ENCODE peak calls at places on chromosome 17, in four cellular contexts. R is K562, S is HepG2, C is HCT116. U is an unnamed sample.
A peak's percentile ranks its signal among the peaks of the same experiment; 100 is the strongest.

GRCh38 chr17:41666336-41666680 is 22.4 kb upstream of the EIF1 start:
- DNase-seq in C (no peak), R (no peak), S (no peak), U (no peak)

GRCh38 chr17:64423881-64424280 is 25.0 kb upstream of the MILR1 start:
- DNase-seq in R (no peak), C (no peak), S (no peak), U (no peak)

GRCh38 chr17:10683853-10684252 is 13.5 kb downstream of the SCO1 start:
- DNase-seq in R (peak; percentile 25), S (peak; percentile 16), C (peak; percentile 28), U (no peak)

GRCh38 chr17:45405250-45406086 is 27.2 kb downstream of the ARHGAP27 start:
- DNase-seq in R (peak; percentile 96), C (no peak), S (no peak), U (peak; percentile 99)

GRCh38 chr17:57424777-57425188 is 168.5 kb downstream of the MSI2 start:
- DNase-seq in S (peak; percentile 59), R (no peak), C (peak; percentile 85), U (no peak)

GRCh38 chr17:33572615-33573014 is 279.5 kb upstream of the ASIC2 start:
- DNase-seq in R (no peak), C (no peak), S (no peak), U (no peak)

GRCh38 chr17:77479372-77479781 is 338.6 kb downstream of the SEC14L1 start:
- DNase-seq in S (no peak), R (no peak), C (no peak), U (no peak)

GRCh38 chr17:77563439-77564102 is 394.9 kb upstream of the TNRC6C start:
- DNase-seq in S (no peak), C (no peak), R (no peak), U (no peak)

GRCh38 chr17:58402679-58403078 is 14.7 kb downstream of the RNF43 start:
- DNase-seq in C (peak; percentile 66), R (no peak), S (no peak), U (no peak)

GRCh38 chr17:20089795-20090547 is 80.8 kb downstream of the SPECC1 start:
- DNase-seq in C (no peak), R (no peak), S (no peak), U (no peak)

GRCh38 chr17:51853857-51854256 is 304.7 kb downstream of the CA10 start:
- DNase-seq in S (no peak), R (no peak), C (no peak), U (no peak)

GRCh38 chr17:28470266-28471126 is 2.9 kb upstream of the SLC13A2 start:
- DNase-seq in R (peak; percentile 3), S (no peak), C (no peak), U (peak; percentile 35)

GRCh38 chr17:80832266-80832676 is 159.4 kb upstream of the CHMP6 start:
- DNase-seq in S (no peak), R (peak; percentile 58), C (no peak), U (no peak)

GRCh38 chr17:64406321-64407200 is 15.9 kb upstream of the PECAM1 start:
- DNase-seq in R (peak; percentile 52), S (peak; percentile 92), C (no peak), U (no peak)

GRCh38 chr17:73148540-73149334 is 16.1 kb upstream of the SSTR2 start:
- DNase-seq in S (no peak), C (no peak), R (no peak), U (no peak)

GRCh38 chr17:39404542-39405378 is 3.3 kb upstream of the FBXL20 start:
- DNase-seq in C (no peak), S (no peak), R (peak; percentile 19), U (no peak)
- TF ChIP-seq FOSL1 in C (no peak), S (no peak), R (peak; percentile 90), U (no peak)

GRCh38 chr17:4948166-4948996 is at the start of gene PFN1:
- DNase-seq in C (peak; percentile 74), R (peak; percentile 71), S (peak; percentile 90), U (no peak)

GRCh38 chr17:4948997-4949320 is 629 bp upstream of the PFN1 start:
- DNase-seq in R (peak; percentile 66), S (peak; percentile 82), C (peak; percentile 64), U (no peak)

GRCh38 chr17:4947010-4947410 is 1.3 kb downstream of the PFN1 start:
- DNase-seq in S (no peak), R (no peak), C (no peak), U (no peak)

GRCh38 chr17:4946312-4946976 is 1.9 kb downstream of the PFN1 start:
- DNase-seq in S (no peak), C (no peak), R (no peak), U (no peak)

DNA sequence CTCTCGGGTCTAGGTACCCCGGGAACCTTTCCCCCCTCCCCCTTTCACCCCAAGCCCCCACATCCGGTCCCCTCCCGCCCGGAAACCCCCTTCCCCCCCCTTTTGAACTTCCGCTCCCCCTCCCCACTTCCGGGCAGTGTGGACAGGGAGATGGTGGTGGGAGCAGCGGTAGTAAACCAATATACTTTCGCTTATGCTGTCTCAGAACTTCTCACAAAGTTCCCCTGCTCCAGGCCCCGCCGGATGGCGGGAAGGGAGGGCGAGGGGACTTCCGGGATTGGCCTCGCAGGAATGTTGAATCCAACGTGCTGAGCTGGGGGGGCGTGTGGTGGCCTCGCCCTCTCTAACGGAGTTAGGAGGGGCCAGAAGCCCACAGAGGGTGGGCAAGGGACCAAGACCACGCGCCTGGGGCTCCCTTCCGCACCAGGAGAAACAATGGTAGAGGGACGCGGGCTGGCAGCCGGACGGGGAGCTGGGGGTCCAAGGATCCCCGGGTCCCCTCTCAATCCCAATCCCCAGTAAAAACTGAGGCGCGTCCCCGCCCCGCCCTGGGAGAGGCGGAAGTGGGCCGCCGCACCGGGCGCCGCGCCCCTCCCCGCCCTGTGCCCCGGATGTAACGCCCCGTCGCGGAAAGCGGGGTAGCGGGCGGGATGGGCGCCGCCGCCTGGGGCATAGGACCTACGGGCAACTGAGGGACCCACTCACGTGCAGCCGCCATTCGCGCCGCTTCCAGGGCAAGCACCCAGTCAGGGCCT is 742 bp downstream of the PFN1 start:
- DNase-seq in S (peak; percentile 50), C (no peak), R (peak; percentile 63), U (no peak)
- TF ChIP-seq POLR2A in S (no peak), C (no peak), R (no peak), U (peak; percentile 61)

GRCh38 chr17:49913226-49914095 is 55.5 kb upstream of the DLX4 start:
- DNase-seq in S (no peak), R (peak; percentile 71), C (peak; percentile 23), U (no peak)

GRCh38 chr17:49914664-49915063 is 54.3 kb upstream of the DLX4 start:
- DNase-seq in C (no peak), R (no peak), S (no peak), U (no peak)

GRCh38 chr17:49915670-49916069 is 53.3 kb upstream of the DLX4 start:
- DNase-seq in C (no peak), S (no peak), R (no peak), U (no peak)

GRCh38 chr17:49915260-49915659 is 53.7 kb upstream of the DLX4 start:
- DNase-seq in S (no peak), C (no peak), R (no peak), U (no peak)

DNA sequence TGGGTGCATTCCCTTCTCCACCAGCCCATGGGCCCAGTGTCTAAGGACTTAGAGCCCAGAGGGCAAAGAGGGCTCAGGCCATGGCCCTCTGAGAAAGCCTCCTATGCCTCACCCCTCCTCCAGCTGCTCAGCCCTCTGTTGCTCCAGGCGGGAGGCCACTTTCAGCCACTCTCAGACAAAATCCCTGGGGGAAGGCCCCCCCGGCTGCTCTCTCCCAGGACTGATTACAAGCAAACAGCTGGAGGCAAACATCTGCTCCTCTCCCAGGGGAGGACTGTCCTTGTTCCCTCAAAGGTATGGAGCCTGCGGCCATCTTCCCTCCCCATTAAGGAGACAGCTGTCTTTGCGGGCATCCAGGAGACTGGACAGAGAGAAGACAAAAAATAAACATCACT is 54.9 kb upstream of the DLX4 start:
- DNase-seq in C (no peak), S (no peak), R (no peak), U (no peak)
- TF ChIP-seq FOSL1 in C (no peak), S (no peak), R (no peak), U (no peak)

DNA sequence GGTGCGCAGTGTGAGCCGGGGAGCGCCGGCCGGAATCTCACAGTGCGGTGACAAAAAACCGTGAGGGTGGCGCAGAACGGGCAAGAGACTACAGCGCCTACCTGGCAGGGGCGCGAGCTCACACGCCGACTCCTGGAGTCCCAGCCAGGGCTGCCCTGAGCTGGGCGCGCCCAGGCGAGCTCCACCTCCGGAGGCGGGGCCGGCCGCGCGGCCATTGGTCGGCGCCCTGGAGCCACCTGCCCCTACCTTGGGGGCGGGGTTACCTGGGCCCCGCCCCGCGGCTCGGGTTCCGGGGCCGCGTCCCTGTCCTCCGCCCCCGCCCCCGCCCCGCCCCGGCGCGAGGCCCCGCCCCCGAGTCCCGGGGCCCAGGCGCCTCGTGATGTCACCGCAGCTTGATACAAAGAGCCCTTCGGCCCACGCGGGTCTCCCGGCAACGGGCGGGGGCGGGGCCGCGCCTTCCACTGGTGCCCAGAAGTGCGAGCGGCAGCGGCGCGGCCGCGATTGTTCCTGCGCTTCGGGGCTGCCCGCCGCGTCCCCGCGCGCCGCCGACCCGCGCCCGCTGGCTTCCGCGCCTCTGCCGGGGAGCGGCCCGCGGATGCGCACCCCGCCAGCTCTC is 96.3 kb downstream of the RAB11FIP4 start:
- DNase-seq in R (peak; percentile 100), C (peak; percentile 87), S (peak; percentile 86), U (peak; percentile 86)
- TF ChIP-seq POLR2A in R (peak; percentile 88), C (peak; percentile 74), S (peak; percentile 91), U (peak; percentile 91)

DNA sequence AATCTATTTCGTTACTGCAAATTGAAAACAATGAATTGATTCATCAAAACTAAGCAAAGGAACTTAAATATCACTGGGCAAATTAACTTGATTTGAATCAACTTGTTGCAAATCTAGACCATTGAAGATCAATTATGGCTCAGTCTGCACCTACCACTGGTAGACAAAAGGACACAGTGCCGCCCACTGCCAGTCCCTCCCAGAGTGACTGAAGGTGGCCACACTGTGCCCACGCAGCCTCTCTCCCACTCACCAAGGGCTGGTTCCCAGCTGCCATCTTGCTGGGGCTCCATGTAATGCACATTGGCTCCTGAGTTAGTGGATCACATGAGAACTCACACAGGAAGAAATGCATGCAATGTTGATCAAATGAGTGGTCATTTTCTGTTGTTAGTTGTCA is 78.1 kb downstream of the PLXDC1 start:
- DNase-seq in S (no peak), C (no peak), R (no peak), U (no peak)
- TF ChIP-seq FOSL1 in S (no peak), C (no peak), R (no peak), U (no peak)

DNA sequence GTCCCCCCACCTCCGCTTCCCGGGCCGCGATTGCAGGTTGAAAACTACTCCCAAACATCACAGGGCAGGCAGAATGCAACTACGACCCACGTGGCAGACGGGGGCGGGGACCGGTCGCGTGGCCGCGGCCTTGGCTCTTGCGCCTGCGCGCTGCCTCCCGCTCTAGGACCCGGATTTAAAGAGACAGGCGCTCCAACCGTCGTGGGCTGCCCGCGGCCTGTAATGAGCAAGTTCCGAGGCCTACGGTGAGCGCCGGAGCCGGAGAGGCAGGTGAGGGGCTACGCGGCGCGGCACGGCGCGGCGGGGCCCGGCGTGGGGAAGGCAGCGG is at the start of gene LIG3:
- DNase-seq in R (peak; percentile 89), S (peak; percentile 89), C (peak; percentile 86), U (peak; percentile 85)
- TF ChIP-seq POLR2A in R (peak; percentile 3), S (peak; percentile 88), C (peak; percentile 78), U (peak; percentile 85)

DNA sequence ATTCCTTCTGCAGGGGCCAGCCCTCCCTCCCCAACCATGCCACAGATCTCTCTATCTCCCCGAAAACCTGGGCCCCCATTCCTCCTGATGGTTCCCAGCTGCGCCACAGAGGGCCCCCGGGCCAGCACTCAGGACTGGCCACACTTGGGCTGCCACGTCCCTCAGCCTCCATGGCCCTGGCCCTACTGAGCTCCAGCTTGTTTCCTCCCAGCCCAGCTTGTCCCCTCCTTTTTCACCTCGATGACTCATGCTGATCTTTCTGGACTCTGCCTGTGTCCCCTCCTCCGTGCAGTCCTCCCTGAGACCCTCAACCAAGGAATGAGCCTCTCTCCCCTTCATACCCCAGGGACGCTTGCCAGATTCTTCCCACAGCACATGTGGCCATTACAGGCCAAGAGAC is 10.9 kb upstream of the FAM83G start:
- DNase-seq in R (no peak), S (no peak), C (no peak), U (no peak)
- TF ChIP-seq FOSL1 in R (peak; percentile 59), S (peak; percentile 53), C (no peak), U (no peak)

GRCh38 chr17:5419356-5419958 is at the start of gene NUP88:
- DNase-seq in S (peak; percentile 97), C (peak; percentile 95), R (peak; percentile 93), U (peak; percentile 93)
- TF ChIP-seq POLR2A in S (peak; percentile 89), C (peak; percentile 77), R (peak; percentile 90), U (peak; percentile 94)

U was measured in H1.